ENCODE peak calls at places on chromosome 16, in nine cellular contexts. One of them, this sample, is unnamed.

GRCh38 chr16:50396770-50397525 is 28.2 kb upstream of the BRD7 start:
- DNase-seq in stomach: no peak
- DNase-seq in heart right ventricle: no peak
- DNase-seq in lower leg skin: peak; percentile 40
- DNase-seq in epithelial cell of esophagus: peak; percentile 100
- DNase-seq in tibial artery: no peak
- DNase-seq in fibroblast of lung: peak; percentile 76
- DNase-seq in vagina: peak; percentile 88
- DNase-seq in ascending aorta: peak; percentile 42
- DNase-seq in this sample: peak; percentile 62

GRCh38 chr16:77868052-77868451 is 79.7 kb downstream of the VAT1L start:
- DNase-seq in stomach: no peak
- DNase-seq in heart right ventricle: no peak
- DNase-seq in lower leg skin: no peak
- DNase-seq in epithelial cell of esophagus: no peak
- DNase-seq in tibial artery: no peak
- DNase-seq in fibroblast of lung: no peak
- DNase-seq in vagina: no peak
- DNase-seq in ascending aorta: no peak
- DNase-seq in this sample: no peak

GRCh38 chr16:11359370-11359769 is 14.1 kb downstream of the RMI2 start:
- DNase-seq in stomach: no peak
- DNase-seq in heart right ventricle: no peak
- DNase-seq in lower leg skin: peak; percentile 77
- DNase-seq in epithelial cell of esophagus: peak; percentile 96
- DNase-seq in tibial artery: no peak
- DNase-seq in fibroblast of lung: peak; percentile 85
- DNase-seq in vagina: no peak
- DNase-seq in ascending aorta: no peak
- DNase-seq in this sample: peak; percentile 46

GRCh38 chr16:27315333-27316037 is 1.7 kb downstream of the IL4R start:
- DNase-seq in stomach: peak; percentile 56
- DNase-seq in heart right ventricle: peak; percentile 64
- DNase-seq in lower leg skin: peak; percentile 71
- DNase-seq in epithelial cell of esophagus: peak; percentile 97
- DNase-seq in tibial artery: peak; percentile 78
- DNase-seq in fibroblast of lung: peak; percentile 63
- DNase-seq in vagina: no peak
- DNase-seq in ascending aorta: peak; percentile 87
- DNase-seq in this sample: peak; percentile 57

GRCh38 chr16:4136229-4136813 is 20.1 kb upstream of the ADCY9 start:
- DNase-seq in stomach: peak; percentile 82
- DNase-seq in heart right ventricle: no peak
- DNase-seq in lower leg skin: peak; percentile 44
- DNase-seq in epithelial cell of esophagus: peak; percentile 90
- DNase-seq in tibial artery: no peak
- DNase-seq in fibroblast of lung: no peak
- DNase-seq in vagina: no peak
- DNase-seq in ascending aorta: no peak
- DNase-seq in this sample: no peak

GRCh38 chr16:9943121-9943520 is 239.1 kb downstream of the GRIN2A start:
- DNase-seq in stomach: no peak
- DNase-seq in heart right ventricle: no peak
- DNase-seq in lower leg skin: no peak
- DNase-seq in epithelial cell of esophagus: no peak
- DNase-seq in tibial artery: no peak
- DNase-seq in fibroblast of lung: no peak
- DNase-seq in vagina: no peak
- DNase-seq in ascending aorta: no peak
- DNase-seq in this sample: no peak

GRCh38 chr16:58409316-58409973 is 17.2 kb downstream of the GINS3 start:
- DNase-seq in stomach: peak; percentile 65
- DNase-seq in heart right ventricle: peak; percentile 61
- DNase-seq in lower leg skin: peak; percentile 79
- DNase-seq in epithelial cell of esophagus: peak; percentile 71
- DNase-seq in tibial artery: no peak
- DNase-seq in fibroblast of lung: peak; percentile 93
- DNase-seq in vagina: no peak
- DNase-seq in ascending aorta: no peak
- DNase-seq in this sample: peak; percentile 41

GRCh38 chr16:30805370-30806169 is 18.6 kb upstream of the ZNF629 start:
- DNase-seq in stomach: peak; percentile 91
- DNase-seq in heart right ventricle: peak; percentile 90
- DNase-seq in lower leg skin: peak; percentile 77
- DNase-seq in epithelial cell of esophagus: peak; percentile 71
- DNase-seq in tibial artery: peak; percentile 92
- DNase-seq in fibroblast of lung: peak; percentile 80
- DNase-seq in vagina: no peak
- DNase-seq in ascending aorta: peak; percentile 90
- DNase-seq in this sample: peak; percentile 59

GRCh38 chr16:2484898-2485508 is 10.1 kb downstream of the TBC1D24 start:
- DNase-seq in stomach: no peak
- DNase-seq in heart right ventricle: no peak
- DNase-seq in lower leg skin: no peak
- DNase-seq in epithelial cell of esophagus: no peak
- DNase-seq in tibial artery: no peak
- DNase-seq in fibroblast of lung: no peak
- DNase-seq in vagina: no peak
- DNase-seq in ascending aorta: no peak
- DNase-seq in this sample: no peak

GRCh38 chr16:278863-279366 is 1.5 kb upstream of the ARHGDIG start:
- DNase-seq in stomach: peak; percentile 87
- DNase-seq in heart right ventricle: peak; percentile 50
- DNase-seq in lower leg skin: no peak
- DNase-seq in epithelial cell of esophagus: peak; percentile 82
- DNase-seq in tibial artery: no peak
- DNase-seq in fibroblast of lung: peak; percentile 51
- DNase-seq in vagina: no peak
- DNase-seq in ascending aorta: no peak
- DNase-seq in this sample: peak; percentile 27

GRCh38 chr16:56547120-56547948 is 17.5 kb upstream of the MT4 start:
- DNase-seq in stomach: no peak
- DNase-seq in heart right ventricle: no peak
- DNase-seq in lower leg skin: peak; percentile 63
- DNase-seq in epithelial cell of esophagus: peak; percentile 84
- DNase-seq in tibial artery: no peak
- DNase-seq in fibroblast of lung: peak; percentile 65
- DNase-seq in vagina: no peak
- DNase-seq in ascending aorta: no peak
- DNase-seq in this sample: peak; percentile 26

GRCh38 chr16:14549789-14550153 is 80.3 kb downstream of the PARN start:
- DNase-seq in stomach: peak; percentile 55
- DNase-seq in heart right ventricle: peak; percentile 41
- DNase-seq in lower leg skin: no peak
- DNase-seq in epithelial cell of esophagus: no peak
- DNase-seq in tibial artery: no peak
- DNase-seq in fibroblast of lung: peak; percentile 30
- DNase-seq in vagina: no peak
- DNase-seq in ascending aorta: no peak
- DNase-seq in this sample: no peak

GRCh38 chr16:11570258-11570657 is 16.5 kb downstream of the LITAF start:
- DNase-seq in stomach: no peak
- DNase-seq in heart right ventricle: no peak
- DNase-seq in lower leg skin: no peak
- DNase-seq in epithelial cell of esophagus: no peak
- DNase-seq in tibial artery: no peak
- DNase-seq in fibroblast of lung: no peak
- DNase-seq in vagina: no peak
- DNase-seq in ascending aorta: no peak
- DNase-seq in this sample: no peak

GRCh38 chr16:83574388-83574787 is 233.4 kb upstream of the HSBP1 start:
- DNase-seq in stomach: no peak
- DNase-seq in heart right ventricle: no peak
- DNase-seq in lower leg skin: no peak
- DNase-seq in epithelial cell of esophagus: peak; percentile 94
- DNase-seq in tibial artery: no peak
- DNase-seq in fibroblast of lung: peak; percentile 87
- DNase-seq in vagina: no peak
- DNase-seq in ascending aorta: no peak
- DNase-seq in this sample: peak; percentile 84

GRCh38 chr16:83996481-83997252 is 28.6 kb downstream of the NECAB2 start:
- DNase-seq in stomach: no peak
- DNase-seq in heart right ventricle: no peak
- DNase-seq in lower leg skin: no peak
- DNase-seq in epithelial cell of esophagus: no peak
- DNase-seq in tibial artery: no peak
- DNase-seq in fibroblast of lung: no peak
- DNase-seq in vagina: no peak
- DNase-seq in ascending aorta: no peak
- DNase-seq in this sample: no peak

DNA sequence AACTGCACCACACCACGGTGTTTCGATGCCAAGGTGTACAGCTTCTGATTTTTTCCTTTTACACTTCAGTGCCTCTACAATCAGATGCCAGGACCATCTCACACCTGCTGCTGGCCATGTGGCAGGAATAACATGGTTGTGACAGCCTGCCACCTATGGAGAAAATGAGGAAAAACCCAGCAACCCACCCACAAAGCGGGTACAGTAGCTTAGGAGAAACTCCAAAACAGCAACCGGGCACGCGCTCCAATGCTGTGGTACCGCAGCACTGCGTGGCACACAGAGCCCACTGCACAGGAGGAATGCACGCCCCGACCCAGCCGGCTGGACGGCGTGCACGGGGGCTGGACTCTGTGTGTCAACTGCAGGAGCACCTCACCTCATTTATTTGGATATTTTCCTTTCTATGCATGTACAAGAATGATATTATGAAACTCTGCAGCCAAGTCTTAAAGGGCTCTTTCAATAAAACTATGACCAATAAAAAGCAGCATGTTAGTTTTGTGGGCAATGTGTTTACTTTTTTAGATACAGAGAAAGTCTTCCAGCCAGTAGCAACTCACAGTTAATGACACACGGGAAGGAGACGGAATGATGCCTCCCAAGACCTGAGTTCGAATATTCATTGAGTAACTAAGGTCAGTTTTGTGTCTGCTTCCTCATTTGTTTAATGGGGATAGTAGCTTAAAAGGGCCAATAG is 45.9 kb downstream of the MAP1LC3B start:
- DNase-seq in stomach: no peak
- DNase-seq in heart right ventricle: no peak
- DNase-seq in lower leg skin: no peak
- DNase-seq in epithelial cell of esophagus: no peak
- DNase-seq in tibial artery: no peak
- DNase-seq in fibroblast of lung: no peak
- DNase-seq in vagina: no peak
- DNase-seq in ascending aorta: no peak
- DNase-seq in this sample: no peak
- TF ChIP-seq CTCF in stomach: no peak
- TF ChIP-seq CTCF in heart right ventricle: no peak
- TF ChIP-seq CTCF in lower leg skin: no peak
- TF ChIP-seq CTCF in epithelial cell of esophagus: no peak
- TF ChIP-seq CTCF in tibial artery: no peak
- TF ChIP-seq CTCF in fibroblast of lung: no peak
- TF ChIP-seq CTCF in vagina: no peak
- TF ChIP-seq CTCF in ascending aorta: no peak
- TF ChIP-seq CTCF in this sample: no peak

DNA sequence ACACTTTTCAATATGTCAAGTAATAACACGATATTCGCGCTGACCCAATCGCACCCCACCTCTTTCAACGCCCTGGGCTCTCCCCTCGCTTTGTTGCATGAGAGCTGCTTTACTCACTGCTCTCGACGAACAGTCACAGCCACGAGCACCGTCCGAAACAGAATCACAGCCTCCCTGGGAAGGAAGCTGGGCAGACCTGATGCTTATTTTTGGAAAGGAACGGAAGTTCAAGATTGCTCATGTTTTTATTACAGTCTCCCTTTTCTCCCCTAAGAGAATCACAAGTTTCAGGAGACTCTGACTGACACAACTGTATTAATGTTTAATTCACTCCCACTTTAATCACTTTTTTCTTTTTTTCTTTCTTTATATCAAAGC is 67.8 kb downstream of the ANKRD11 start:
- DNase-seq in stomach: no peak
- DNase-seq in heart right ventricle: peak; percentile 38
- DNase-seq in lower leg skin: no peak
- DNase-seq in epithelial cell of esophagus: no peak
- DNase-seq in tibial artery: peak; percentile 80
- DNase-seq in fibroblast of lung: peak; percentile 74
- DNase-seq in vagina: no peak
- DNase-seq in ascending aorta: peak; percentile 79
- DNase-seq in this sample: peak; percentile 77
- H3K4me3 ChIP-seq in stomach: no peak overlapping the region
- H3K4me3 ChIP-seq in heart right ventricle: no peak overlapping the region
- H3K4me3 ChIP-seq in lower leg skin: no peak overlapping the region
- H3K4me3 ChIP-seq in epithelial cell of esophagus: no peak overlapping the region
- H3K4me3 ChIP-seq in tibial artery: no peak overlapping the region
- H3K4me3 ChIP-seq in fibroblast of lung: no peak overlapping the region
- H3K4me3 ChIP-seq in vagina: no peak overlapping the region
- H3K4me3 ChIP-seq in ascending aorta: no peak overlapping the region
- H3K4me3 ChIP-seq in this sample: no peak overlapping the region

GRCh38 chr16:17194190-17194780 is 276.5 kb downstream of the XYLT1 start:
- DNase-seq in stomach: peak; percentile 65
- DNase-seq in heart right ventricle: peak; percentile 6
- DNase-seq in lower leg skin: peak; percentile 22
- DNase-seq in epithelial cell of esophagus: no peak
- DNase-seq in tibial artery: peak; percentile 73
- DNase-seq in fibroblast of lung: peak; percentile 38
- DNase-seq in vagina: no peak
- DNase-seq in ascending aorta: peak; percentile 68
- DNase-seq in this sample: no peak
- TF ChIP-seq CTCF in stomach: peak; percentile 78
- TF ChIP-seq CTCF in heart right ventricle: peak; percentile 31
- TF ChIP-seq CTCF in lower leg skin: no peak
- TF ChIP-seq CTCF in epithelial cell of esophagus: no peak
- TF ChIP-seq CTCF in tibial artery: peak; percentile 67
- TF ChIP-seq CTCF in fibroblast of lung: peak; percentile 55
- TF ChIP-seq CTCF in vagina: peak; percentile 15
- TF ChIP-seq CTCF in ascending aorta: peak; percentile 68
- TF ChIP-seq CTCF in this sample: peak; percentile 63

DNA sequence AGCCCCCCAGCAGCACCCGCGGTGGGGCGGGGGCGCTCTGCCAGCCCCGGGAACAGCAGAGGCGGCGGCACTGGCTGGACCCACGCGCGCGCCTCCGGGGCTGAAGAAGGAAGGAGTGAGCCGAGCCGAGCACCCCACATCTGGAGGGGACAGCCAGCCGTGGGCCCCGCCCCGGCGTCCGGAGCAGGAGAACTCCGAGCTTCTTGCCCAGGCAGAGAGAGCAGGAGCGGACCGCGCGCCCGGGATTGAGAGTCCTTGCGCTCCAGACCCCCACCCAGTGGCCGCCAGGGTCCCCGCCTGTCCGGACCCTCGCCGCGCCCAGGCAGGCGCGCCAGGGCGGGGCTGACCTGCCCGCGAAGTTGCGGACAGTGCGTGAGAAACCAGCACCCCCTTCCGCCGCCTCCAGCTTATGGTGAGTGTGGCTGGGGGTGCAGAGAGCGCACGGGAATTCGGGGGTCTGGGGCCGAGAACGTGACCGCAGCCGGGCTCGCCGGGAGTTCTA is 921.9 kb upstream of the EEF2KMT start:
- DNase-seq in stomach: no peak
- DNase-seq in heart right ventricle: no peak
- DNase-seq in lower leg skin: no peak
- DNase-seq in epithelial cell of esophagus: no peak
- DNase-seq in tibial artery: no peak
- DNase-seq in fibroblast of lung: peak; percentile 1
- DNase-seq in vagina: no peak
- DNase-seq in ascending aorta: no peak
- DNase-seq in this sample: no peak
- H3K4me3 ChIP-seq in stomach: no peak overlapping the region
- H3K4me3 ChIP-seq in heart right ventricle: peak overlapping the region; percentile 10
- H3K4me3 ChIP-seq in lower leg skin: no peak overlapping the region
- H3K4me3 ChIP-seq in epithelial cell of esophagus: no peak overlapping the region
- H3K4me3 ChIP-seq in tibial artery: no peak overlapping the region
- H3K4me3 ChIP-seq in fibroblast of lung: no peak overlapping the region
- H3K4me3 ChIP-seq in vagina: no peak overlapping the region
- H3K4me3 ChIP-seq in ascending aorta: no peak overlapping the region
- H3K4me3 ChIP-seq in this sample: no peak overlapping the region